ENCODE peak calls at places on chromosomes 7 and 10, in five cellular contexts. R is fibroblast of mammary gland; F is heart right ventricle; U is NCI-H2081; O is NK-92 treated with Interleukin-12 subunit alpha and Interleukin-12 subunit beta, amount 100 ng/mL, for 24 hours. L is an unnamed sample.

GRCh38 chr7:139718859-139719258 is 58.9 kb downstream of the HIPK2 start:
- DNase-seq in R (no peak), F (no peak), U (no peak), O (no peak), L (no peak)

GRCh38 chr7:47786557-47787248 is 161.6 kb downstream of the PKD1L1 start:
- DNase-seq in R (peak; percentile 98), F (no peak), U (no peak), O (no peak), L (peak; percentile 76)

GRCh38 chr7:7751243-7752092 is 33.1 kb upstream of the RPA3 start:
- DNase-seq in R (no peak), F (no peak), U (no peak), O (no peak), L (no peak)

GRCh38 chr7:12927635-12928434 is 240.4 kb downstream of the ARL4A start:
- DNase-seq in R (no peak), F (no peak), U (no peak), O (no peak), L (no peak)

GRCh38 chr10:44801383-44802327 is 109.5 kb upstream of the TMEM72 start:
- DNase-seq in R (peak; percentile 90), F (peak; percentile 91), U (peak; percentile 21), O (no peak), L (peak; percentile 91)

GRCh38 chr10:101071885-101072433 is 10.2 kb downstream of the KAZALD1 start:
- DNase-seq in R (no peak), F (no peak), U (no peak), O (no peak), L (no peak)

GRCh38 chr10:3099291-3100092 is 32.1 kb downstream of the PFKP start:
- DNase-seq in R (peak; percentile 93), F (no peak), U (no peak), O (no peak), L (no peak)

GRCh38 chr7:1027285-1028043 is 16.9 kb upstream of the GPR146 start:
- DNase-seq in R (peak; percentile 31), F (no peak), U (no peak), O (no peak), L (no peak)

GRCh38 chr10:86689146-86689545 is 20.8 kb downstream of the LDB3 start:
- DNase-seq in R (no peak), F (no peak), U (no peak), O (no peak), L (no peak)

L was measured in left lung.